ENCODE peak calls at places on chromosome 22, in four cellular contexts. H, T, A and C are unnamed samples.

GRCh38 chr22:46442217-46442853 is 95.1 kb downstream of the CELSR1 start:
- DNase-seq in H (no peak), T (no peak), A (no peak), C (no peak)

GRCh38 chr22:44479662-44480061 is 18.4 kb downstream of the RTL6 start:
- DNase-seq in H (no peak), T (no peak), A (no peak), C (no peak)

GRCh38 chr22:28710889-28711285 is 30.7 kb downstream of the CHEK2 start:
- DNase-seq in H (no peak), T (no peak), A (no peak), C (no peak)

GRCh38 chr22:38954414-38955043 is 2.9 kb upstream of the APOBEC3A start:
- DNase-seq in H (no peak), T (no peak), A (no peak), C (no peak)

GRCh38 chr22:46069518-46070214 is 80.7 kb upstream of the PPARA start:
- DNase-seq in H (no peak), T (no peak), A (no peak), C (no peak)

GRCh38 chr22:35631597-35631996 is 14.5 kb upstream of the MB start:
- DNase-seq in H (peak; percentile 60), T (peak; percentile 50), A (no peak), C (peak; percentile 81)

GRCh38 chr22:18968011-18968749 is 32.1 kb upstream of the PRODH start:
- DNase-seq in H (no peak), T (peak; percentile 94), A (no peak), C (peak; percentile 70)

GRCh38 chr22:25062378-25063095 is 110.0 kb downstream of the KIAA1671 start:
- DNase-seq in H (no peak), T (no peak), A (no peak), C (no peak)

GRCh38 chr22:35445933-35446332 is 46.0 kb downstream of the MCM5 start:
- DNase-seq in H (no peak), T (no peak), A (no peak), C (no peak)

GRCh38 chr22:37379085-37379484 is 48.2 kb downstream of the ELFN2 start:
- DNase-seq in H (no peak), T (no peak), A (no peak), C (no peak)
- TF ChIP-seq USF2 in H (no peak), T (no peak), A (no peak), C (no peak)

GRCh38 chr22:22996511-22997261 is 73.6 kb upstream of the GNAZ start:
- DNase-seq in H (no peak), T (peak; percentile 51), A (no peak), C (no peak)
- TF ChIP-seq NR2C2 in H (no peak), T (no peak), A (no peak), C (no peak)

GRCh38 chr22:20653012-20653794 is 120.7 kb upstream of the SERPIND1 start:
- DNase-seq in H (no peak), T (no peak), A (no peak), C (no peak)

GRCh38 chr22:20656516-20656901 is 117.4 kb upstream of the SERPIND1 start:
- DNase-seq in H (no peak), T (no peak), A (no peak), C (no peak)

GRCh38 chr22:20653795-20654342 is 120.0 kb upstream of the SERPIND1 start:
- DNase-seq in H (no peak), T (no peak), A (no peak), C (no peak)

GRCh38 chr22:20655623-20656022 is 118.3 kb upstream of the SERPIND1 start:
- DNase-seq in H (no peak), T (no peak), A (no peak), C (no peak)

GRCh38 chr22:20654343-20655208 is 119.3 kb upstream of the SERPIND1 start:
- DNase-seq in H (no peak), T (peak; percentile 41), A (no peak), C (no peak)
- TF ChIP-seq USF2 in H (no peak), T (no peak), A (no peak), C (no peak)

GRCh38 chr22:33653525-33654063 is 266.7 kb downstream of the LARGE1 start:
- DNase-seq in H (no peak), T (no peak), A (no peak), C (no peak)
- TF ChIP-seq NR2C2 in H (no peak), T (no peak), A (no peak), C (no peak)

GRCh38 chr22:40237241-40237640 is 59.5 kb downstream of the TNRC6B start:
- DNase-seq in H (no peak), T (no peak), A (peak; percentile 41), C (no peak)
- TF ChIP-seq USF2 in H (no peak), T (no peak), A (no peak), C (no peak)

GRCh38 chr22:31036671-31037550 is 44.2 kb upstream of the SMTN start:
- DNase-seq in H (no peak), T (no peak), A (no peak), C (no peak)
- TF ChIP-seq NR2C2 in H (no peak), T (no peak), A (no peak), C (no peak)

DNA sequence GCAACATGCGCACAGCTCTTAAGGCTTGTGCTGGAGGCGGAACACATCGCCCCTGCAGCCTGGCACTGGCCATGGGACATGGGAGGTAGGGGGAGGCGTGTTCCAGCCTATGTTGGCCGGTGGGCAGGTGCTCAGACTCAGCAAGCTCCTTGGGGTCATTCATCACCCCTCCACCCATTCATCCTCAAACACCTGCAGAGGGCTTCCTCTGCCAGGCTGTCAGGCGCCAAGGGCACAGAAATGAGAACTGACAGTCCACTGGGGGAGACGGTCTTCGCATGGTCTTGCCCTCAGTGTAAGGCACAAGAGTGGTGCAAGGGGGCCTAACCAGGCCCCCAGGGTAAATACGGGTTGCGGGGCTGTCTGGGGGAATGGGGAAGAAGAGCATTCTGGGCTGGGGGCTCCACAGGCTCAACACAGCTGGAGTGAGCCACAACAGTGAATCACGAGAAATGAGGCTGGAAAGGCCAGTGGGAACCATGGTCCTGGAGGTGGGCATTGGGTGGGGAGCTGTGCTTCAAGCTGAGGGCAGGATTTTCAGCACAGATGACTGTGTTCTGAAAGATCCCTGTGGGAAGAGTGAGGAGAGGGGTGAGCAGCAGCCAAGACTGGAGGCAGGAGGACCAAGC is 55.4 kb downstream of the ARFGAP3 start:
- DNase-seq in H (no peak), T (no peak), A (no peak), C (no peak)
- TF ChIP-seq USF2 in H (no peak), T (no peak), A (no peak), C (no peak)

GRCh38 chr22:42443240-42444059 is 11.2 kb upstream of the NFAM1 start:
- DNase-seq in H (no peak), T (no peak), A (no peak), C (no peak)
- TF ChIP-seq NR2C2 in H (no peak), T (no peak), A (no peak), C (no peak)

DNA sequence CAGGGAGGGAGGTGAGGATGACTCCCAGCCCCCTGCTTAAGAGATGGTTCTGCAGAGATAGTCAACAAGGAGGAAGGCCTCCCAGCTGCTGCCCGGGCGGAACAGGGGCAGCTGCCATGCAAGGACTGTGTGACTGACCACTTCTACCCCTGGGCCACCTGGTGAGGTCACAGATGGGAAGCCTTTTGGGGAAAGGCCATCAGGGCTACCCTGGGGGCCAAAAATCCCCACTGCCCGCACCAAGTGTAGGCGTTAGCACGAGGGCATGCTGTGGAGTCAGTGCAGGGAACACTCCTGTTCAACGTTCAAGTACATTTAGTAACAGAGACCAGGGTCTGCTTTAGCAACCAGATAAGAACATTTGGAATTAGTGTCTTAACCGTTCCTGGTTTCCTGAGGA is 372.9 kb downstream of the BRD1 start:
- DNase-seq in H (no peak), T (no peak), A (no peak), C (no peak)
- TF ChIP-seq USF2 in H (no peak), T (no peak), A (no peak), C (no peak)

GRCh38 chr22:22113701-22114100 is 130.9 kb upstream of the VPREB1 start:
- DNase-seq in H (no peak), T (no peak), A (no peak), C (no peak)

GRCh38 chr22:22110548-22111266 is 128.1 kb upstream of the TOP3B start:
- DNase-seq in H (no peak), T (peak; percentile 96), A (peak; percentile 93), C (peak; percentile 63)

GRCh38 chr22:22111983-22112382 is 129.4 kb upstream of the TOP3B start:
- DNase-seq in H (no peak), T (peak; percentile 32), A (no peak), C (no peak)

GRCh38 chr22:22111267-22111751 is 128.7 kb upstream of the TOP3B start:
- DNase-seq in H (no peak), T (peak; percentile 89), A (peak; percentile 86), C (no peak)

GRCh38 chr22:22112533-22113294 is 130.1 kb upstream of the TOP3B start:
- DNase-seq in H (no peak), T (peak; percentile 51), A (no peak), C (no peak)
- TF ChIP-seq NR2C2 in H (no peak), T (no peak), A (no peak), C (no peak)